ENCODE peak calls at places on chromosome 9, in eight cellular contexts. Q, B, S, E, T, F, W and J are unnamed samples.

GRCh38 chr9:26326473-26327044 is 566.0 kb downstream of the CAAP1 start:
- DNase-seq in Q (peak), B (no peak), S (no peak), E (peak), T (peak), F (peak), W (peak), J (peak)

GRCh38 chr9:106707722-106708121 is 155.2 kb upstream of the ZNF462 start:
- DNase-seq in Q (no peak), B (no peak), S (no peak), E (no peak), T (no peak), F (no peak), W (no peak), J (no peak)

GRCh38 chr9:98191615-98192502 is 578 bp downstream of the CORO2A start:
- DNase-seq in Q (peak), B (peak), S (no peak), E (no peak), T (no peak), F (peak), W (peak), J (peak)

GRCh38 chr9:124284940-124285441 is 27.2 kb downstream of the NEK6 start:
- DNase-seq in Q (peak), B (no peak), S (no peak), E (no peak), T (no peak), F (no peak), W (no peak), J (no peak)

GRCh38 chr9:32926901-32927300 is 74.5 kb downstream of the APTX start:
- DNase-seq in Q (no peak), B (no peak), S (no peak), E (peak), T (no peak), F (no peak), W (no peak), J (no peak)

GRCh38 chr9:124285903-124286291 is 28.1 kb downstream of the NEK6 start:
- DNase-seq in Q (no peak), B (peak), S (no peak), E (peak), T (no peak), F (no peak), W (no peak), J (peak)

GRCh38 chr9:122370869-122371467 is at the start of gene PTGS1:
- DNase-seq in Q (no peak), B (peak), S (no peak), E (peak), T (peak), F (no peak), W (peak), J (peak)

GRCh38 chr9:128007566-128008138 is 26.9 kb upstream of the EEIG1 start:
- DNase-seq in Q (peak), B (peak), S (peak), E (peak), T (peak), F (no peak), W (peak), J (peak)

GRCh38 chr9:90024419-90024818 is 419.6 kb downstream of the GADD45G start:
- DNase-seq in Q (no peak), B (no peak), S (no peak), E (no peak), T (no peak), F (no peak), W (no peak), J (no peak)

GRCh38 chr9:127178646-127179632 is 56.5 kb upstream of the ANGPTL2 start:
- DNase-seq in Q (no peak), B (no peak), S (no peak), E (no peak), T (no peak), F (no peak), W (no peak), J (no peak)

GRCh38 chr9:81225586-81225985 is 463.8 kb downstream of the TLE1 start:
- DNase-seq in Q (no peak), B (no peak), S (no peak), E (no peak), T (no peak), F (no peak), W (peak), J (no peak)

GRCh38 chr9:3960661-3961144 is 339.2 kb downstream of the GLIS3 start:
- DNase-seq in Q (peak), B (no peak), S (no peak), E (peak), T (no peak), F (no peak), W (peak), J (no peak)

GRCh38 chr9:88641471-88642240 is 106.7 kb downstream of the NXNL2 start:
- DNase-seq in Q (no peak), B (no peak), S (no peak), E (no peak), T (no peak), F (no peak), W (no peak), J (no peak)

GRCh38 chr9:121654497-121655140 is 3.2 kb downstream of the DAB2IP start:
- DNase-seq in Q (peak), B (no peak), S (no peak), E (no peak), T (no peak), F (no peak), W (no peak), J (no peak)

GRCh38 chr9:119289740-119290139 is 79.5 kb downstream of the BRINP1 start:
- DNase-seq in Q (peak), B (no peak), S (no peak), E (peak), T (peak), F (peak), W (peak), J (peak)

GRCh38 chr9:34710023-34710422 is at the start of gene CCL21:
- DNase-seq in Q (no peak), B (no peak), S (no peak), E (no peak), T (no peak), F (no peak), W (no peak), J (no peak)

GRCh38 chr9:106025449-106025848 is 331.1 kb downstream of the TMEM38B start:
- DNase-seq in Q (no peak), B (no peak), S (no peak), E (no peak), T (no peak), F (peak), W (peak), J (no peak)

GRCh38 chr9:98189412-98189811 is 3.0 kb downstream of the CORO2A start:
- DNase-seq in Q (no peak), B (no peak), S (no peak), E (no peak), T (no peak), F (no peak), W (no peak), J (no peak)

GRCh38 chr9:35904966-35905781 is 828 bp upstream of the HRCT1 start:
- DNase-seq in Q (no peak), B (no peak), S (no peak), E (peak), T (no peak), F (no peak), W (peak), J (no peak)

GRCh38 chr9:102355982-102356381 is 617.5 kb upstream of the GRIN3A start:
- DNase-seq in Q (no peak), B (no peak), S (no peak), E (no peak), T (no peak), F (no peak), W (no peak), J (no peak)

GRCh38 chr9:97384406-97385262 is 27.3 kb upstream of the TDRD7 start:
- DNase-seq in Q (no peak), B (no peak), S (no peak), E (no peak), T (no peak), F (no peak), W (no peak), J (no peak)

GRCh38 chr9:8555767-8556500 is 756.4 kb upstream of the DMAC1 start:
- DNase-seq in Q (no peak), B (no peak), S (no peak), E (no peak), T (no peak), F (no peak), W (peak), J (no peak)

GRCh38 chr9:123002754-123003153 is 30.7 kb upstream of the GPR21 start:
- DNase-seq in Q (no peak), B (no peak), S (no peak), E (no peak), T (no peak), F (no peak), W (no peak), J (no peak)

GRCh38 chr9:15606667-15607472 is 54.0 kb downstream of the CCDC171 start:
- DNase-seq in Q (peak), B (no peak), S (no peak), E (peak), T (peak), F (peak), W (peak), J (peak)

GRCh38 chr9:129278391-129279237 is 100.6 kb upstream of the IER5L start:
- DNase-seq in Q (no peak), B (no peak), S (no peak), E (peak), T (peak), F (no peak), W (peak), J (no peak)

GRCh38 chr9:116992870-116993269 is 305.8 kb downstream of the TRIM32 start:
- DNase-seq in Q (no peak), B (no peak), S (no peak), E (no peak), T (no peak), F (no peak), W (peak), J (no peak)

GRCh38 chr9:128928624-128929023 is 7.8 kb downstream of the PHYHD1 start:
- DNase-seq in Q (no peak), B (no peak), S (no peak), E (no peak), T (no peak), F (no peak), W (no peak), J (no peak)